ENCODE peak calls at places on chromosome 21, in six cellular contexts. Y is transverse colon, N is uterus, F is adrenal gland, J is esophagus squamous epithelium, U is body of pancreas. P is an unnamed sample.

GRCh38 chr21:19440792-19441494 is 1037.4 kb upstream of the TMPRSS15 start:
- DNase-seq in Y (no peak), N (no peak), F (no peak), J (no peak), U (no peak), P (no peak)

GRCh38 chr21:31335957-31336738 is 7.9 kb downstream of the TIAM1 start:
- DNase-seq in Y (no peak), N (no peak), F (no peak), J (no peak), U (peak; percentile 9), P (no peak)

GRCh38 chr21:31878831-31879230 is 6.0 kb downstream of the HUNK start:
- DNase-seq in Y (no peak), N (no peak), F (no peak), J (no peak), U (peak; percentile 39), P (no peak)

GRCh38 chr21:31450971-31451370 is 106.9 kb upstream of the TIAM1 start:
- DNase-seq in Y (no peak), N (no peak), F (no peak), J (no peak), U (no peak), P (no peak)

GRCh38 chr21:28439852-28440251 is 552.8 kb downstream of the LTN1 start:
- DNase-seq in Y (no peak), N (peak; percentile 51), F (no peak), J (no peak), U (no peak), P (no peak)

GRCh38 chr21:32372755-32373154 is 20.1 kb downstream of the URB1 start:
- DNase-seq in Y (no peak), N (peak; percentile 65), F (no peak), J (no peak), U (no peak), P (no peak)

GRCh38 chr21:32578107-32578691 is 7.1 kb downstream of the TCP10L start:
- DNase-seq in Y (peak; percentile 34), N (no peak), F (no peak), J (no peak), U (no peak), P (no peak)

GRCh38 chr21:31731112-31731801 is 661 bp downstream of the SCAF4 start:
- DNase-seq in Y (peak; percentile 72), N (peak; percentile 36), F (peak; percentile 64), J (no peak), U (peak; percentile 48), P (peak; percentile 36)

GRCh38 chr21:15706686-15707085 is 23.1 kb upstream of the USP25 start:
- DNase-seq in Y (peak; percentile 23), N (peak; percentile 20), F (no peak), J (no peak), U (peak; percentile 38), P (no peak)

GRCh38 chr21:23522750-23523149 is 2084.5 kb downstream of the MRPL39 start:
- DNase-seq in Y (no peak), N (no peak), F (no peak), J (no peak), U (no peak), P (no peak)

GRCh38 chr21:19120591-19120990 is 717.0 kb upstream of the TMPRSS15 start:
- DNase-seq in Y (no peak), N (no peak), F (no peak), J (no peak), U (no peak), P (no peak)

GRCh38 chr21:29302340-29302991 is 3.7 kb downstream of the BACH1 start:
- DNase-seq in Y (no peak), N (no peak), F (no peak), J (no peak), U (no peak), P (no peak)

GRCh38 chr21:31173881-31174555 is 135.7 kb upstream of the KRTAP19-8 start:
- DNase-seq in Y (no peak), N (peak; percentile 55), F (peak; percentile 34), J (no peak), U (peak; percentile 44), P (no peak)

GRCh38 chr21:22516230-22516629 is 1518.0 kb downstream of the NCAM2 start:
- DNase-seq in Y (no peak), N (no peak), F (no peak), J (no peak), U (no peak), P (no peak)

GRCh38 chr21:38956791-38957571 is 151.3 kb downstream of the ETS2 start:
- DNase-seq in Y (peak; percentile 46), N (peak; percentile 89), F (no peak), J (no peak), U (peak; percentile 38), P (no peak)

GRCh38 chr21:33231526-33231925 is 1.8 kb downstream of the IFNAR2 start:
- DNase-seq in Y (no peak), N (no peak), F (no peak), J (no peak), U (no peak), P (no peak)

GRCh38 chr21:41745971-41746743 is 20.7 kb downstream of the RIPK4 start:
- DNase-seq in Y (no peak), N (no peak), F (no peak), J (no peak), U (no peak), P (no peak)

GRCh38 chr21:41744028-41744940 is 22.6 kb downstream of the RIPK4 start:
- DNase-seq in Y (no peak), N (no peak), F (no peak), J (no peak), U (no peak), P (no peak)

GRCh38 chr21:41747943-41748738 is 18.7 kb downstream of the RIPK4 start:
- DNase-seq in Y (no peak), N (no peak), F (no peak), J (no peak), U (no peak), P (no peak)

GRCh38 chr21:41745026-41745820 is 21.6 kb downstream of the RIPK4 start:
- DNase-seq in Y (no peak), N (no peak), F (no peak), J (no peak), U (no peak), P (no peak)

DNA sequence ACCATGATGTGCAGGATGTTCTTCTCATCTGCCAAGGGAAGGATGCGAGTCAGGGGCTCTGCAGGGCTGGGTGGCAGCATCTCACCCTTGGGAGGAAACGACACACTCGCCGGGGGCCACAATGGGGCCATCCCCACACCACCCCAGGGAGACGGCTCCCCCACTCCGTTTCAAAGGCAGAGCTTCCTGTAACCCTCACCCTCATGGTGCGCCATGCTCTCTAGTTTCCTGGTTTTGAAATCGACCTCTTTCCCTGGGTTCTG is 20.2 kb downstream of the RIPK4 start:
- DNase-seq in Y (no peak), N (no peak), F (no peak), J (no peak), U (no peak), P (no peak)
- H3K27ac ChIP-seq in Y (no peak overlapping the region), N (no peak overlapping the region), F (no peak overlapping the region), J (no peak overlapping the region), U (no peak overlapping the region), P (no peak overlapping the region)

GRCh38 chr21:36542312-36543101 is 62.6 kb upstream of the CLDN14 start:
- DNase-seq in Y (peak; percentile 22), N (no peak), F (no peak), J (no peak), U (no peak), P (no peak)

GRCh38 chr21:36540700-36541099 is 60.8 kb upstream of the CLDN14 start:
- DNase-seq in Y (no peak), N (no peak), F (no peak), J (no peak), U (no peak), P (no peak)

GRCh38 chr21:36541721-36542139 is 61.8 kb upstream of the CLDN14 start:
- DNase-seq in Y (no peak), N (no peak), F (no peak), J (no peak), U (no peak), P (no peak)

GRCh38 chr21:36538761-36539160 is 58.8 kb upstream of the CLDN14 start:
- DNase-seq in Y (no peak), N (no peak), F (no peak), J (no peak), U (no peak), P (no peak)

GRCh38 chr21:36539434-36540150 is 59.7 kb upstream of the CLDN14 start:
- DNase-seq in Y (no peak), N (no peak), F (no peak), J (no peak), U (no peak), P (no peak)
- TF ChIP-seq POLR2A in Y (no peak), N (no peak), F (no peak), J (no peak), U (no peak), P (no peak)

GRCh38 chr21:27425574-27425973 is 458.7 kb upstream of the ADAMTS5 start:
- DNase-seq in Y (no peak), N (peak; percentile 45), F (no peak), J (no peak), U (no peak), P (no peak)

GRCh38 chr21:27423906-27424595 is 457.2 kb upstream of the ADAMTS5 start:
- DNase-seq in Y (no peak), N (no peak), F (no peak), J (no peak), U (no peak), P (no peak)

GRCh38 chr21:27426196-27426595 is 459.3 kb upstream of the ADAMTS5 start:
- DNase-seq in Y (no peak), N (no peak), F (no peak), J (no peak), U (no peak), P (no peak)

GRCh38 chr21:27424601-27425000 is 457.7 kb upstream of the ADAMTS5 start:
- DNase-seq in Y (no peak), N (no peak), F (no peak), J (no peak), U (no peak), P (no peak)

GRCh38 chr21:27425172-27425571 is 458.3 kb upstream of the ADAMTS5 start:
- DNase-seq in Y (no peak), N (no peak), F (no peak), J (no peak), U (no peak), P (no peak)
- TF ChIP-seq CTCF in Y (no peak), N (no peak), F (no peak), J (no peak), U (no peak), P (no peak)

GRCh38 chr21:45016491-45017375 is 57.6 kb upstream of the ADARB1 start:
- DNase-seq in Y (peak; percentile 7), N (peak; percentile 15), F (peak; percentile 10), J (no peak), U (no peak), P (peak; percentile 0)

GRCh38 chr21:45017376-45017960 is 56.9 kb upstream of the ADARB1 start:
- DNase-seq in Y (peak; percentile 5), N (peak; percentile 13), F (peak; percentile 10), J (no peak), U (no peak), P (no peak)

GRCh38 chr21:45015469-45015860 is 58.9 kb upstream of the ADARB1 start:
- DNase-seq in Y (no peak), N (peak; percentile 10), F (no peak), J (no peak), U (no peak), P (no peak)

GRCh38 chr21:45014747-45015468 is 59.5 kb upstream of the ADARB1 start:
- DNase-seq in Y (no peak), N (peak; percentile 9), F (peak; percentile 9), J (no peak), U (no peak), P (no peak)

DNA sequence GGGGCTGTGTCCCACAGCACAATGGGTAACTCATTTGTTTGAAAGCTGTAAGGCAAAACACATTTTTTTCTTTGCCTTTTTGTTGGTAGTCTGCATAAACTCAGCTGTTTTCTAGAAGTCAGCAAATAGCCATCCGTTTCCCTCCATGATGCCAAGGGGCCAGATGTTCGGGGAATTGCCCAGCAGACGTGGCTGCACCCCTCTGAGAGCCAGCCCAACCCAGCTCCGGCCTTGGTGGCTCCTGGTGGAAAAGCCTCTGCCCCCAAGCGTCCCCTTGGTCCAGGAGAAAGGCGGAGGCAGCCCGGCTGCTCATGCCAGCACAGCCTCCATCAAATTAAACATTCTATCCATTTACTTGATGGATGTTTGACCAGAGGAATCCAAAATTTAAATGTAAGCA is 58.3 kb upstream of the ADARB1 start:
- DNase-seq in Y (no peak), N (no peak), F (peak; percentile 5), J (no peak), U (no peak), P (no peak)
- H3K27ac ChIP-seq in Y (no peak overlapping the region), N (no peak overlapping the region), F (no peak overlapping the region), J (no peak overlapping the region), U (no peak overlapping the region), P (no peak overlapping the region)